ENCODE peak calls at places on chromosomes 3 and 15, in nine cellular contexts. O is frontal cortex; M is brain microvascular endothelial cell; Q is fibroblast of gingiva; W is nucleus accumbens; H is nephron progenitor cell; C is stimulated activated CD8-positive, alpha-beta memory T cell treated with anti-CD3 and anti-CD28 coated beads, Interleukin-4, amount 100 ng/mL, for 4 hours; U is ACHN; J is neural crest cell. D is an unnamed sample.

GRCh38 chr15:63833246-63833696 is 477 bp downstream of the HERC1 start:
- DNase-seq in O (peak; percentile 33), M (no peak), Q (no peak), W (peak; percentile 16), H (peak; percentile 71), C (no peak), U (peak; percentile 31), J (peak; percentile 28), D (peak; percentile 51)

GRCh38 chr3:160374925-160375324 is 24.1 kb downstream of the IFT80 start:
- DNase-seq in O (no peak), M (no peak), Q (no peak), W (no peak), H (no peak), C (no peak), U (no peak), J (no peak), D (no peak)

GRCh38 chr3:192745150-192745549 is 17.8 kb upstream of the FGF12 start:
- DNase-seq in O (no peak), M (no peak), Q (no peak), W (no peak), H (no peak), C (no peak), U (no peak), J (no peak), D (no peak)

GRCh38 chr15:47407692-47408091 is 309.6 kb upstream of the SEMA6D start:
- DNase-seq in O (no peak), M (no peak), Q (no peak), W (no peak), H (no peak), C (no peak), U (no peak), J (no peak), D (no peak)

GRCh38 chr15:29242466-29243242 is 27.0 kb downstream of the NSMCE3 start:
- DNase-seq in O (no peak), M (peak; percentile 19), Q (no peak), W (no peak), H (no peak), C (no peak), U (no peak), J (no peak), D (peak; percentile 38)

GRCh38 chr3:10447527-10448260 is 57.7 kb downstream of the ATP2B2 start:
- DNase-seq in O (peak; percentile 55), M (no peak), Q (no peak), W (no peak), H (no peak), C (no peak), U (no peak), J (no peak), D (no peak)

GRCh38 chr3:63232764-63233396 is 45.2 kb upstream of the SYNPR start:
- DNase-seq in O (no peak), M (no peak), Q (no peak), W (no peak), H (no peak), C (no peak), U (no peak), J (no peak), D (peak; percentile 22)

GRCh38 chr15:31277335-31278055 is 49.1 kb upstream of the KLF13 start:
- DNase-seq in O (no peak), M (no peak), Q (no peak), W (no peak), H (no peak), C (no peak), U (no peak), J (no peak), D (no peak)

GRCh38 chr3:100386437-100387064 is 14.3 kb downstream of the TOMM70 start:
- DNase-seq in O (no peak), M (no peak), Q (peak; percentile 18), W (no peak), H (no peak), C (no peak), U (no peak), J (no peak), D (peak; percentile 75)

GRCh38 chr15:72033711-72034110 is 84.2 kb downstream of the MYO9A start:
- DNase-seq in O (no peak), M (peak; percentile 25), Q (peak; percentile 5), W (no peak), H (no peak), C (no peak), U (no peak), J (no peak), D (peak; percentile 35)

GRCh38 chr3:133845127-133845526 is 39.5 kb downstream of the SRPRB start:
- DNase-seq in O (no peak), M (no peak), Q (no peak), W (no peak), H (no peak), C (no peak), U (no peak), J (no peak), D (no peak)

GRCh38 chr3:49721861-49722781 is 1.6 kb downstream of the GMPPB start:
- DNase-seq in O (no peak), M (no peak), Q (no peak), W (no peak), H (no peak), C (no peak), U (no peak), J (no peak), D (no peak)

GRCh38 chr15:71591057-71591456 is 219.3 kb upstream of the NR2E3 start:
- DNase-seq in O (no peak), M (no peak), Q (no peak), W (no peak), H (no peak), C (no peak), U (no peak), J (no peak), D (no peak)

GRCh38 chr3:9135930-9136525 is 113.4 kb downstream of the SRGAP3 start:
- DNase-seq in O (peak; percentile 28), M (no peak), Q (no peak), W (peak; percentile 17), H (peak; percentile 79), C (no peak), U (no peak), J (peak; percentile 58), D (no peak)

GRCh38 chr15:86802244-86802643 is 722.6 kb downstream of the AGBL1 start:
- DNase-seq in O (no peak), M (no peak), Q (no peak), W (no peak), H (no peak), C (no peak), U (no peak), J (no peak), D (no peak)

GRCh38 chr15:31306426-31307269 is 20.0 kb upstream of the KLF13 start:
- DNase-seq in O (peak; percentile 82), M (no peak), Q (no peak), W (peak; percentile 88), H (peak; percentile 49), C (no peak), U (no peak), J (peak; percentile 77), D (no peak)

GRCh38 chr3:101687142-101687931 is 819 bp upstream of the RPL24 start:
- DNase-seq in O (no peak), M (no peak), Q (no peak), W (no peak), H (no peak), C (no peak), U (no peak), J (no peak), D (no peak)

GRCh38 chr15:61033319-61033718 is 195.8 kb downstream of the RORA start:
- DNase-seq in O (no peak), M (no peak), Q (no peak), W (no peak), H (no peak), C (no peak), U (no peak), J (no peak), D (no peak)

GRCh38 chr15:52660192-52660591 is 19.0 kb downstream of the ATOSA start:
- DNase-seq in O (no peak), M (no peak), Q (no peak), W (no peak), H (no peak), C (no peak), U (no peak), J (no peak), D (no peak)

GRCh38 chr15:89121414-89121813 is 33.2 kb downstream of the ABHD2 start:
- DNase-seq in O (no peak), M (no peak), Q (peak; percentile 29), W (no peak), H (no peak), C (no peak), U (no peak), J (no peak), D (peak; percentile 61)

GRCh38 chr3:54970895-54971294 is 43.0 kb upstream of the LRTM1 start:
- DNase-seq in O (no peak), M (no peak), Q (peak; percentile 32), W (no peak), H (no peak), C (no peak), U (no peak), J (no peak), D (no peak)

GRCh38 chr15:74783072-74783807 is 1.4 kb downstream of the CSK start:
- DNase-seq in O (no peak), M (no peak), Q (no peak), W (no peak), H (no peak), C (no peak), U (no peak), J (no peak), D (peak; percentile 54)

GRCh38 chr15:47466357-47466756 is 250.9 kb upstream of the SEMA6D start:
- DNase-seq in O (no peak), M (peak; percentile 27), Q (peak; percentile 79), W (no peak), H (no peak), C (no peak), U (no peak), J (no peak), D (peak; percentile 81)

GRCh38 chr3:116440196-116440595 is 5.1 kb downstream of the LSAMP start:
- DNase-seq in O (no peak), M (peak; percentile 76), Q (no peak), W (no peak), H (no peak), C (no peak), U (peak; percentile 53), J (no peak), D (peak; percentile 65)

GRCh38 chr3:120162400-120162799 is 68.2 kb upstream of the GSK3B start:
- DNase-seq in O (no peak), M (no peak), Q (peak; percentile 80), W (no peak), H (no peak), C (no peak), U (no peak), J (no peak), D (peak; percentile 52)